ENCODE peak calls at places on chromosomes 11 and 22, in four cellular contexts. One of them, this sample, is unnamed.

GRCh38 chr22:40922484-40923303 is 28.5 kb upstream of the RBX1 start:
- DNase-seq in AG04450: peak
- DNase-seq in HCT116: peak
- DNase-seq in B cell: peak
- DNase-seq in this sample: peak

GRCh38 chr11:128515086-128515485 is 72.3 kb downstream of the ETS1 start:
- DNase-seq in B cell: no peak
- DNase-seq in AG04450: no peak
- DNase-seq in HCT116: no peak
- DNase-seq in this sample: no peak

GRCh38 chr11:129589190-129589589 is 213.5 kb downstream of the BARX2 start:
- DNase-seq in B cell: no peak
- DNase-seq in HCT116: no peak
- DNase-seq in AG04450: no peak
- DNase-seq in this sample: no peak

GRCh38 chr11:2794419-2794795 is 91.2 kb downstream of the CDKN1C start:
- DNase-seq in HCT116: no peak
- DNase-seq in AG04450: no peak
- DNase-seq in B cell: no peak
- DNase-seq in this sample: no peak

GRCh38 chr22:46201059-46201757 is 48.9 kb downstream of the CDPF1 start:
- DNase-seq in B cell: no peak
- DNase-seq in HCT116: peak
- DNase-seq in AG04450: no peak
- DNase-seq in this sample: no peak

GRCh38 chr11:14673824-14674432 is 30.3 kb downstream of the PDE3B start:
- DNase-seq in AG04450: no peak
- DNase-seq in HCT116: no peak
- DNase-seq in B cell: peak
- DNase-seq in this sample: no peak

GRCh38 chr11:3049430-3050243 is 7.6 kb downstream of the CARS1 start:
- DNase-seq in HCT116: peak
- DNase-seq in B cell: peak
- DNase-seq in AG04450: peak
- DNase-seq in this sample: peak

GRCh38 chr11:70578371-70578770 is 180.0 kb downstream of the CTTN start:
- DNase-seq in HCT116: no peak
- DNase-seq in AG04450: no peak
- DNase-seq in B cell: no peak
- DNase-seq in this sample: no peak

GRCh38 chr11:47464479-47464878 is 15.5 kb upstream of the RAPSN start:
- DNase-seq in AG04450: no peak
- DNase-seq in HCT116: no peak
- DNase-seq in B cell: no peak
- DNase-seq in this sample: no peak

GRCh38 chr11:132674161-132674560 is 858.1 kb downstream of the OPCML start:
- DNase-seq in HCT116: no peak
- DNase-seq in AG04450: no peak
- DNase-seq in B cell: no peak
- DNase-seq in this sample: no peak

GRCh38 chr11:96200243-96200642 is 142.8 kb downstream of the MAML2 start:
- DNase-seq in AG04450: peak
- DNase-seq in HCT116: no peak
- DNase-seq in B cell: no peak
- DNase-seq in this sample: no peak

GRCh38 chr11:12901272-12901671 is 107.8 kb upstream of the RASSF10 start:
- DNase-seq in B cell: no peak
- DNase-seq in AG04450: no peak
- DNase-seq in HCT116: no peak
- DNase-seq in this sample: no peak

DNA sequence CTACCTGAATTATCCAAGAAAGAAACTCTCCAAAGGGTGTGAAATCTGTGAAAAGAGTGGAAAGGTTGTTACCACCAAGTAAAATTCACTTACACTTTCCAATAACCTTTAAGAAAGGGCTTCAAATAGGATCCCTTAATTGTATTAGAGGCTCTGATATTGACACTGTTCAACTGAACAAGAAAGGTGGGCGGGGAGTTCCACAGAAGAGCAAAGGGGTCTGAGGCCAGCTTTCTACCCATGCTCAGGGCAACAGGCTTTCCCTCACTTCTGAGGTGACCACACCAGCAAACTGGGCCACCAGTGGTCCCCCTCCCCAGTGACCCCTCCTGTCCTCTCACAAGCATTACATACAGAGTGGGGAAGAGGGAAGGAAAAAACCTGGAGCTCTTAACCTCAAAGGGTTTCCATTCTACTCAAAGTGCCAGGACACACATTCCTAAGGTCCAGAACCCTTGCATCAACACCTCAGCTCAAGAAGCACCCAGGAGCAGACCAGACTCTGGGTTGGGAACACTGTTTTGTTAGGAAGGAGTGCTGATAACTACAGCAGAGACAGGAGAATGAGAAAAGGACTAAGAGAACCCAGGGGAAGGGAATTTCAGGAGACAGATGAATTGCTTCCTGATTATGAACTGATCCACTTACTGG is 71.6 kb upstream of the AKIP1 start:
- DNase-seq in B cell: no peak
- DNase-seq in AG04450: no peak
- DNase-seq in HCT116: no peak
- DNase-seq in this sample: no peak
- TF ChIP-seq CTCF in B cell: no peak
- TF ChIP-seq CTCF in AG04450: no peak
- TF ChIP-seq CTCF in HCT116: no peak
- TF ChIP-seq CTCF in this sample: no peak

GRCh38 chr11:100981196-100981824 is 148.3 kb downstream of the PGR start:
- DNase-seq in B cell: no peak
- DNase-seq in HCT116: no peak
- DNase-seq in AG04450: no peak
- DNase-seq in this sample: no peak

GRCh38 chr11:100978942-100979341 is 150.7 kb downstream of the PGR start:
- DNase-seq in B cell: no peak
- DNase-seq in AG04450: no peak
- DNase-seq in HCT116: no peak
- DNase-seq in this sample: no peak

GRCh38 chr11:100984668-100985067 is 144.9 kb downstream of the PGR start:
- DNase-seq in AG04450: no peak
- DNase-seq in B cell: peak
- DNase-seq in HCT116: no peak
- DNase-seq in this sample: no peak

GRCh38 chr11:100978442-100978841 is 151.2 kb downstream of the PGR start:
- DNase-seq in HCT116: no peak
- DNase-seq in AG04450: no peak
- DNase-seq in B cell: no peak
- DNase-seq in this sample: no peak

DNA sequence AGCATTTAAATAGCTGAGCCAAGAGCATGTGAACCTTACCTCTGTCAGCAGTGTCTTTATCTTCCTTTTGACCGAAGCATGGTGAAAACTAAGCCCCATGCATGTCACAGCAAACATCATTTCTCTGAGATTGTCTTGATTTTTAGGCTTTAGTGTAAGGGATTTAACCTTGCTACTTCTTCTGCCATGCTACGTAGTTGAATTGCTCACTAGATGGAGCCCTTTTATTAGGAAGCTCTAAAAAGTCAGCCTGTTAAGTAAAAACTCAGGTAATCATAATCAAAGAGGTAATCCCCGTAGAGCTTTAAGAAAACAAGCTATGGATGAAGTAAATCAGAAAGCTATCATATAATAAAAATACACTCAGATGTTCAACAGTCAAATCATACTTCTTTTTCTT is 149.5 kb downstream of the PGR start:
- DNase-seq in HCT116: no peak
- DNase-seq in B cell: peak
- DNase-seq in AG04450: no peak
- DNase-seq in this sample: peak
- TF ChIP-seq CTCF in HCT116: peak
- TF ChIP-seq CTCF in B cell: no peak
- TF ChIP-seq CTCF in AG04450: peak
- TF ChIP-seq CTCF in this sample: peak

DNA sequence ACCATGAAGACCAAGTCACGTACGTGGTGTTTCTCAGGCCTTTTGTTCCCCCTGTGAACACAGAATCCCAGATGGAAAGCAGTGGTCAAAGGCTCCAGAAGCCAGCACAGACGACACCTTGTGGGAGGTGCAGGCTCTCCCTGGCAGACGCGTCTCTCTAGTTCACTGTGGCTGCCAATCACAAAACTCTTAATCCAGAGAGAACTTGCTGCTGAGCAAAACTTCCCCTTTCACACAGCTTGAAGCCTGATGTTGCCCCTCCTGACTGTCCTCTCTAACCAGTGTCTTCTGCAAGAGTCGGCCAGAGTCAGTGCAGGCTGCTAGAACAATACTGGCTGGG is 67.1 kb downstream of the PIWIL3 start:
- DNase-seq in AG04450: no peak
- DNase-seq in HCT116: peak
- DNase-seq in B cell: no peak
- DNase-seq in this sample: no peak
- TF ChIP-seq CTCF in AG04450: no peak
- TF ChIP-seq CTCF in HCT116: peak
- TF ChIP-seq CTCF in B cell: no peak
- TF ChIP-seq CTCF in this sample: peak

GRCh38 chr11:61683961-61684869 is 4.0 kb downstream of the DAGLA start:
- DNase-seq in HCT116: no peak
- DNase-seq in B cell: no peak
- DNase-seq in AG04450: no peak
- DNase-seq in this sample: no peak

GRCh38 chr11:61686469-61686868 is 6.3 kb downstream of the DAGLA start:
- DNase-seq in AG04450: no peak
- DNase-seq in B cell: no peak
- DNase-seq in HCT116: no peak
- DNase-seq in this sample: no peak

GRCh38 chr11:61685611-61685955 is 5.4 kb downstream of the DAGLA start:
- DNase-seq in HCT116: no peak
- DNase-seq in B cell: no peak
- DNase-seq in AG04450: no peak
- DNase-seq in this sample: no peak

GRCh38 chr11:61683116-61683515 is 2.9 kb downstream of the DAGLA start:
- DNase-seq in AG04450: no peak
- DNase-seq in HCT116: no peak
- DNase-seq in B cell: no peak
- DNase-seq in this sample: no peak

DNA sequence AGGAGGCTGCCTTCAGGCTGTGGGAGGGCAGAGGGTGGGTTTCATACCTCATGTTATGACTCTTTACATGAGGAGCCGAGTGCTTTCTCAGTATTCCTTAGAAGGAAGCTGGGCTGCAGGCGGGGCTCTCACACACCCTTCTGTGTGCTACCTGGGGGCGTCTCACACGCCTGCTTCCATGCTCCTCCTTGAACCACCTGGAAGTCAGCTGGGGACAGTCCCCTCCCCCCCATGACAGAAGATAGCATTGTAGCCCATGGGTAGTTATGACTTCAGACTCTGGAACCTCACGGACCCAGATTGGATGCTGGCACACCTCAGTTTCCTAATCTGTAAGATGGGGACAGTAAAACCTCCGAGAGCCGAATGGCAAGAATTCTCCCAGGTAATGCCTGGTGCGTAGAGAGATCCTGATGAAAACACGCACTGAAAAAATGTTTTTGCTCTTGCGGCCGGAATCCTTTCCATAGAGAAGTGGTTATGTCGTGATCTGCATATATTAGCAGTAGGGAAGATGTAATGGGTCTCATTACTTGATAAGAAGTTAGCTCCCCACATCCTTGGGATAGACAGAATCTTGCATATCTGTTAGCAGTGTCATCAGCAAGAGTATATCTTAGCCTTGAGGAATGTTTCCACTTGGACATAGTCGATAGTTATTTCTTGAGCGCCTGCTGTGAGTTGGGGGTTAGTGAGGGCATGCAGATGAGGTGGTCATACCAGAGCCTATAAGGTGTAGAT is 4.8 kb downstream of the DAGLA start:
- DNase-seq in HCT116: no peak
- DNase-seq in AG04450: no peak
- DNase-seq in B cell: no peak
- DNase-seq in this sample: no peak
- TF ChIP-seq CTCF in HCT116: no peak
- TF ChIP-seq CTCF in AG04450: no peak
- TF ChIP-seq CTCF in B cell: no peak
- TF ChIP-seq CTCF in this sample: no peak

GRCh38 chr11:65890324-65891179 is at the start of gene CCDC85B:
- DNase-seq in B cell: peak
- DNase-seq in HCT116: peak
- DNase-seq in AG04450: peak
- DNase-seq in this sample: peak
- TF ChIP-seq CTCF in B cell: peak
- TF ChIP-seq CTCF in HCT116: peak
- TF ChIP-seq CTCF in AG04450: no peak
- TF ChIP-seq CTCF in this sample: no peak